ENCODE peak calls at places on chromosomes 2 and 18, in eight cellular contexts. One of them, this sample, is unnamed.

GRCh38 chr2:147500229-147500628 is 344.6 kb upstream of the ACVR2A start:
- DNase-seq in CD8-positive, alpha-beta T cell: no peak
- DNase-seq in upper lobe of left lung: no peak
- DNase-seq in astrocyte: no peak
- DNase-seq in fibroblast of lung: no peak
- DNase-seq in tibial artery: no peak
- DNase-seq in lung: no peak
- DNase-seq in colonic mucosa: no peak
- DNase-seq in this sample: no peak

GRCh38 chr2:26349690-26350089 is 3.1 kb upstream of the ADGRF3 start:
- DNase-seq in colonic mucosa: no peak
- DNase-seq in upper lobe of left lung: no peak
- DNase-seq in tibial artery: no peak
- DNase-seq in lung: no peak
- DNase-seq in CD8-positive, alpha-beta T cell: no peak
- DNase-seq in fibroblast of lung: no peak
- DNase-seq in astrocyte: no peak
- DNase-seq in this sample: no peak

GRCh38 chr2:145939949-145940348 is 1420.0 kb upstream of the ZEB2 start:
- DNase-seq in astrocyte: no peak
- DNase-seq in fibroblast of lung: no peak
- DNase-seq in tibial artery: no peak
- DNase-seq in lung: no peak
- DNase-seq in colonic mucosa: no peak
- DNase-seq in upper lobe of left lung: no peak
- DNase-seq in CD8-positive, alpha-beta T cell: no peak
- DNase-seq in this sample: no peak

GRCh38 chr18:58900015-58900649 is 35.5 kb downstream of the ZNF532 start:
- DNase-seq in tibial artery: no peak
- DNase-seq in colonic mucosa: no peak
- DNase-seq in upper lobe of left lung: no peak
- DNase-seq in fibroblast of lung: no peak
- DNase-seq in astrocyte: no peak
- DNase-seq in CD8-positive, alpha-beta T cell: no peak
- DNase-seq in lung: no peak
- DNase-seq in this sample: peak; percentile 71

GRCh38 chr2:182320106-182320505 is 106.7 kb downstream of the PDE1A start:
- DNase-seq in tibial artery: no peak
- DNase-seq in fibroblast of lung: no peak
- DNase-seq in astrocyte: no peak
- DNase-seq in lung: no peak
- DNase-seq in colonic mucosa: no peak
- DNase-seq in upper lobe of left lung: no peak
- DNase-seq in CD8-positive, alpha-beta T cell: no peak
- DNase-seq in this sample: no peak

GRCh38 chr2:211745295-211746097 is 793.1 kb downstream of the ERBB4 start:
- DNase-seq in lung: peak; percentile 53
- DNase-seq in fibroblast of lung: peak; percentile 53
- DNase-seq in CD8-positive, alpha-beta T cell: no peak
- DNase-seq in colonic mucosa: peak; percentile 34
- DNase-seq in tibial artery: no peak
- DNase-seq in upper lobe of left lung: peak; percentile 43
- DNase-seq in astrocyte: peak; percentile 34
- DNase-seq in this sample: peak; percentile 32

GRCh38 chr18:48263913-48264506 is 145.2 kb downstream of the ZBTB7C start:
- DNase-seq in astrocyte: peak; percentile 27
- DNase-seq in CD8-positive, alpha-beta T cell: no peak
- DNase-seq in upper lobe of left lung: no peak
- DNase-seq in tibial artery: no peak
- DNase-seq in lung: no peak
- DNase-seq in fibroblast of lung: no peak
- DNase-seq in colonic mucosa: no peak
- DNase-seq in this sample: no peak

GRCh38 chr2:121298476-121298875 is 13.5 kb upstream of the TFCP2L1 start:
- DNase-seq in lung: no peak
- DNase-seq in colonic mucosa: no peak
- DNase-seq in astrocyte: no peak
- DNase-seq in CD8-positive, alpha-beta T cell: no peak
- DNase-seq in upper lobe of left lung: no peak
- DNase-seq in fibroblast of lung: no peak
- DNase-seq in tibial artery: no peak
- DNase-seq in this sample: no peak

GRCh38 chr2:42977236-42978174 is 185.1 kb upstream of the HAAO start:
- DNase-seq in tibial artery: no peak
- DNase-seq in lung: no peak
- DNase-seq in upper lobe of left lung: no peak
- DNase-seq in CD8-positive, alpha-beta T cell: no peak
- DNase-seq in colonic mucosa: no peak
- DNase-seq in fibroblast of lung: no peak
- DNase-seq in astrocyte: no peak
- DNase-seq in this sample: no peak

GRCh38 chr2:9217838-9218770 is 11.5 kb downstream of the ASAP2 start:
- DNase-seq in lung: no peak
- DNase-seq in astrocyte: no peak
- DNase-seq in colonic mucosa: no peak
- DNase-seq in upper lobe of left lung: no peak
- DNase-seq in CD8-positive, alpha-beta T cell: no peak
- DNase-seq in fibroblast of lung: no peak
- DNase-seq in tibial artery: no peak
- DNase-seq in this sample: no peak

DNA sequence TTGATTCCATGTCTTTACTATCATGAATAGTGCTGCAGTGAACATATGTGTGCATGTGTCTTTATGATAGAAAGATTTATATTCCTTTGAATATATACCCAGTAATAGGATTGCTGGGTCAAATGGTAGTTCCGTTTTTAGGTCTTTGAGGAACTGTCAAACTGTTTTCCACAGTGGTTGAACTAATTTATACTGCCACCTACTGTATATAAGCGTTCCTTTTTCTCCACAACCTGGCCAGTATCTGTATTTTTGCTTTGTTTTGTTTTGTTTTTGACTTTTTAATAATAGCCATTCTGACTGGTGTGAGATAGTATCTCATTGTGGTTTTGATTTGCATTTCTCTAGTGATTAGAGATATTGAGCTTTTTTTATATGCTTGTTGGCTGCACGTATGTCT is 641.6 kb downstream of the SUCLG1 start:
- DNase-seq in fibroblast of lung: peak; percentile 2
- DNase-seq in tibial artery: no peak
- DNase-seq in CD8-positive, alpha-beta T cell: no peak
- DNase-seq in upper lobe of left lung: no peak
- DNase-seq in astrocyte: no peak
- DNase-seq in colonic mucosa: no peak
- DNase-seq in lung: no peak
- DNase-seq in this sample: no peak
- TF ChIP-seq CTCF in fibroblast of lung: peak; percentile 10
- TF ChIP-seq CTCF in tibial artery: no peak
- TF ChIP-seq CTCF in CD8-positive, alpha-beta T cell: no peak
- TF ChIP-seq CTCF in upper lobe of left lung: no peak
- TF ChIP-seq CTCF in astrocyte: no peak
- TF ChIP-seq CTCF in colonic mucosa: no peak
- TF ChIP-seq CTCF in lung: no peak
- TF ChIP-seq CTCF in this sample: no peak

DNA sequence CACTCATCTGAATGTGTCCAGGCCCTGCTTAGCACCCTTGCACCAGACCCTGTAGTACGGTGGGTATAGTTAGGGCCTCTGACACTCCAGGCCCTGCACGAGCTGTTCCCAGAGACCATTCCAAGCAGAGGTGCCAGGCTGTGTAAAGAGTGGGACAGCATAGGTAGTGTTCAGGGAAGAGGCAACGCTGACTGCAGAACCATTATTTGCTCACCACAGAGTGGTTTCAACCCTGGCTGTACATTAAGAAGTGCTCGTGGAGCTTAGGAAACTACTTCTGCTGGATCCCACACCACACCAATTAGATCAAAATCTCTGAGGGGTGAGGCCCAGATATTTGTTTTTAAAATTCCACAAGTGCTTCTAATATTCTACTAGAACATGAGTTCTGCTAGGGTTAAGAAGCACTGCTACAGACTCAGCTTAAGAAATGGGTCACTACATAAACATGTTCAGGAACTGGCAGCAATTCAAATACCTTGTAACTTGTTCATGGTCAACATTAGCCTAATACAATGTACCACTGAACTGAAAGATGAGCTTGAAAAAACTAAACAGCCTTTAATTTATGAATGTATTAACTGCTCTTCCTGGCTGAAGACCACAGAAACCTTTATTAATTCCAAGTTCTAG is 183.0 kb downstream of the MYO5B start:
- DNase-seq in upper lobe of left lung: peak; percentile 28
- DNase-seq in astrocyte: peak; percentile 87
- DNase-seq in colonic mucosa: no peak
- DNase-seq in CD8-positive, alpha-beta T cell: no peak
- DNase-seq in fibroblast of lung: peak; percentile 62
- DNase-seq in lung: no peak
- DNase-seq in tibial artery: no peak
- DNase-seq in this sample: no peak
- H3K27ac ChIP-seq in upper lobe of left lung: peak overlapping the region; percentile 33
- H3K27ac ChIP-seq in astrocyte: no peak overlapping the region
- H3K27ac ChIP-seq in colonic mucosa: no peak overlapping the region
- H3K27ac ChIP-seq in CD8-positive, alpha-beta T cell: no peak overlapping the region
- H3K27ac ChIP-seq in fibroblast of lung: no peak overlapping the region
- H3K27ac ChIP-seq in lung: no peak overlapping the region
- H3K27ac ChIP-seq in tibial artery: peak overlapping the region; percentile 48
- H3K27ac ChIP-seq in this sample: no peak overlapping the region

GRCh38 chr2:36708119-36708741 is 11.7 kb downstream of the VIT start:
- DNase-seq in fibroblast of lung: no peak
- DNase-seq in colonic mucosa: no peak
- DNase-seq in upper lobe of left lung: no peak
- DNase-seq in tibial artery: peak; percentile 28
- DNase-seq in lung: no peak
- DNase-seq in CD8-positive, alpha-beta T cell: no peak
- DNase-seq in astrocyte: no peak
- DNase-seq in this sample: no peak
- H3K4me3 ChIP-seq in fibroblast of lung: no peak overlapping the region
- H3K4me3 ChIP-seq in colonic mucosa: no peak overlapping the region
- H3K4me3 ChIP-seq in upper lobe of left lung: no peak overlapping the region
- H3K4me3 ChIP-seq in tibial artery: no peak overlapping the region
- H3K4me3 ChIP-seq in lung: no peak overlapping the region
- H3K4me3 ChIP-seq in CD8-positive, alpha-beta T cell: no peak overlapping the region
- H3K4me3 ChIP-seq in astrocyte: no peak overlapping the region
- H3K4me3 ChIP-seq in this sample: no peak overlapping the region

GRCh38 chr2:134491796-134492441 is 226.9 kb downstream of the TMEM163 start:
- DNase-seq in fibroblast of lung: no peak
- DNase-seq in astrocyte: no peak
- DNase-seq in CD8-positive, alpha-beta T cell: no peak
- DNase-seq in colonic mucosa: no peak
- DNase-seq in lung: no peak
- DNase-seq in upper lobe of left lung: no peak
- DNase-seq in tibial artery: no peak
- DNase-seq in this sample: peak; percentile 21
- TF ChIP-seq CTCF in fibroblast of lung: peak; percentile 7
- TF ChIP-seq CTCF in astrocyte: no peak
- TF ChIP-seq CTCF in CD8-positive, alpha-beta T cell: no peak
- TF ChIP-seq CTCF in colonic mucosa: peak; percentile 14
- TF ChIP-seq CTCF in lung: no peak
- TF ChIP-seq CTCF in upper lobe of left lung: no peak
- TF ChIP-seq CTCF in tibial artery: no peak
- TF ChIP-seq CTCF in this sample: no peak

DNA sequence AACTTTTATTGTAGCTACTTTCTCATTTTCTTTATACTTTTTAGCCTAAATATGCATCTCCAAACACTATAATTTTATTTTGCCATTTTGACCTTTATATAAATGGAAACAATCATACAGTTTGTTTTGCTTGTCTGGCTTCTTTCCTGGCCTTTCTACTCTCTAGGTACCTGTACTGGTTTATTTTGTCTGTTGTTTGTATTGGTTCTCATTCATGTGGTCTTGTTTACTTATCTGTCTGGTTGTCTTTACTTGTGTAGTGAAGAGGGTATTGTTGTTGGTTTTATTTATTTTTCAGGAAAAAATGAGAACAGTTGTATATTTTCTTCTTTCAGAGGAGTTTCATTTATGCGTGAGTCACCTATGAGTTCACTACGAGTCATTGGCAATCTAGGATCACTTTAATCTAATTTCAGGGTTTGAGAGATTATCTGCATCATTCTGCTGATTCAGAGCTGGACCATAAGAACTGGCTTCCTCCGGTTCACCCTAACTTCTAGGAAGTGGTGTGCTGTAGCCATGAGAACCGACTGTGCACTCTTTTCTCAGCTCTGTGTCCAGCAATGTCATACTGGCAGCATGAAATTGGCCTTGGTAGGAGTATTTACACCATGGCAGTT is 33.1 kb upstream of the HDAC4 start:
- DNase-seq in upper lobe of left lung: no peak
- DNase-seq in astrocyte: peak; percentile 14
- DNase-seq in CD8-positive, alpha-beta T cell: no peak
- DNase-seq in colonic mucosa: no peak
- DNase-seq in lung: no peak
- DNase-seq in tibial artery: no peak
- DNase-seq in fibroblast of lung: peak; percentile 75
- DNase-seq in this sample: no peak
- H3K27ac ChIP-seq in upper lobe of left lung: no peak overlapping the region
- H3K27ac ChIP-seq in astrocyte: no peak overlapping the region
- H3K27ac ChIP-seq in CD8-positive, alpha-beta T cell: no peak overlapping the region
- H3K27ac ChIP-seq in colonic mucosa: no peak overlapping the region
- H3K27ac ChIP-seq in lung: no peak overlapping the region
- H3K27ac ChIP-seq in tibial artery: no peak overlapping the region
- H3K27ac ChIP-seq in fibroblast of lung: peak overlapping the region; percentile 36
- H3K27ac ChIP-seq in this sample: no peak overlapping the region

GRCh38 chr2:240136013-240136670 is at the start of gene COPS9:
- DNase-seq in upper lobe of left lung: peak; percentile 92
- DNase-seq in tibial artery: peak; percentile 86
- DNase-seq in lung: peak; percentile 86
- DNase-seq in fibroblast of lung: peak; percentile 90
- DNase-seq in colonic mucosa: peak; percentile 86
- DNase-seq in CD8-positive, alpha-beta T cell: peak; percentile 78
- DNase-seq in astrocyte: peak; percentile 80
- DNase-seq in this sample: peak; percentile 87

GRCh38 chr2:240133401-240133800 is 2.7 kb downstream of the COPS9 start:
- DNase-seq in upper lobe of left lung: peak; percentile 10
- DNase-seq in fibroblast of lung: no peak
- DNase-seq in colonic mucosa: no peak
- DNase-seq in lung: no peak
- DNase-seq in astrocyte: no peak
- DNase-seq in CD8-positive, alpha-beta T cell: no peak
- DNase-seq in tibial artery: peak; percentile 9
- DNase-seq in this sample: no peak

GRCh38 chr2:240135706-240136012 is 446 bp downstream of the COPS9 start:
- DNase-seq in upper lobe of left lung: no peak
- DNase-seq in tibial artery: no peak
- DNase-seq in CD8-positive, alpha-beta T cell: no peak
- DNase-seq in astrocyte: no peak
- DNase-seq in lung: no peak
- DNase-seq in fibroblast of lung: no peak
- DNase-seq in colonic mucosa: no peak
- DNase-seq in this sample: no peak

GRCh38 chr2:240134956-240135520 is 1.1 kb downstream of the COPS9 start:
- DNase-seq in astrocyte: no peak
- DNase-seq in CD8-positive, alpha-beta T cell: no peak
- DNase-seq in tibial artery: peak; percentile 9
- DNase-seq in colonic mucosa: no peak
- DNase-seq in lung: no peak
- DNase-seq in fibroblast of lung: no peak
- DNase-seq in upper lobe of left lung: peak; percentile 15
- DNase-seq in this sample: no peak

DNA sequence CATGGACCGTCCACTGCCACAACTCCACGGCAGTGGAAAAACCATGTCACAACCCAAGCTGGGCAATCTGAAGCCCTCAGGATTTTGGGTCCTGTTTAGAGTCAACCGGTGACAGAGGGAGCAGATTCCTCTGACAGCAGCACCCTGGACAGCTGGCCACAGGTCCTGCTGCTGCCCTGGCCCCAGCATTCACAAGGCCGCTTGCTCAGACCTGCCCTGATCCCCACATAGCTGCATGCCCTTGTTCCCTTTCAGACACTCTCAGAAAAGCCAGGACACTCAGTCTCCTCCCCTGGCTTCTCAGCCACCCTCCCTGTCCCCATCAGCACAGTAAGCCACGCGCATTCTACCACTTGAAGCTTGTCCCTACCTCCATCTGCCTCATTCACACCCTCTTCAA is 1.6 kb downstream of the COPS9 start:
- DNase-seq in tibial artery: peak; percentile 5
- DNase-seq in CD8-positive, alpha-beta T cell: no peak
- DNase-seq in colonic mucosa: no peak
- DNase-seq in fibroblast of lung: no peak
- DNase-seq in astrocyte: no peak
- DNase-seq in lung: no peak
- DNase-seq in upper lobe of left lung: peak; percentile 9
- DNase-seq in this sample: no peak
- H3K4me3 ChIP-seq in tibial artery: no peak overlapping the region
- H3K4me3 ChIP-seq in CD8-positive, alpha-beta T cell: no peak overlapping the region
- H3K4me3 ChIP-seq in colonic mucosa: no peak overlapping the region
- H3K4me3 ChIP-seq in fibroblast of lung: peak overlapping the region; percentile 97
- H3K4me3 ChIP-seq in astrocyte: no peak overlapping the region
- H3K4me3 ChIP-seq in lung: no peak overlapping the region
- H3K4me3 ChIP-seq in upper lobe of left lung: no peak overlapping the region
- H3K4me3 ChIP-seq in this sample: peak overlapping the region; percentile 100

This sample was measured in heart right ventricle.